ENCODE peak calls at places on chromosome 21, in five cellular contexts. E is K562, V is H1, R is HepG2, F is GM12878. B is an unnamed sample.

GRCh38 chr21:32141009-32141357 is 137.9 kb downstream of the MIS18A start:
- DNase-seq in R (no peak), E (no peak), V (no peak), F (no peak), B (no peak)

GRCh38 chr21:28111151-28111619 is 881.5 kb downstream of the LTN1 start:
- DNase-seq in E (no peak), R (no peak), V (no peak), F (no peak), B (no peak)

GRCh38 chr21:26445440-26445839 is 127.6 kb downstream of the CYYR1 start:
- DNase-seq in V (no peak), F (no peak), R (no peak), E (no peak), B (no peak)

GRCh38 chr21:37419228-37419906 is 52.8 kb downstream of the DYRK1A start:
- DNase-seq in E (no peak), V (no peak), F (no peak), R (no peak), B (no peak)

GRCh38 chr21:36589352-36589971 is 109.5 kb upstream of the SIM2 start:
- DNase-seq in F (peak), E (peak), V (no peak), R (peak), B (peak)

GRCh38 chr21:34687065-34687464 is 18.3 kb downstream of the CLIC6 start:
- DNase-seq in F (no peak), R (no peak), E (no peak), V (no peak), B (no peak)

GRCh38 chr21:32423320-32423719 is 10.8 kb downstream of the EVA1C start:
- DNase-seq in V (no peak), R (no peak), F (no peak), E (no peak), B (no peak)

GRCh38 chr21:35593000-35593502 is 467.3 kb downstream of the SETD4 start:
- DNase-seq in R (no peak), F (no peak), E (no peak), V (no peak), B (no peak)

GRCh38 chr21:38922474-38922873 is 116.7 kb downstream of the ETS2 start:
- DNase-seq in F (no peak), V (no peak), E (no peak), R (no peak), B (no peak)

GRCh38 chr21:18477059-18477458 is 73.5 kb upstream of the TMPRSS15 start:
- DNase-seq in F (no peak), E (no peak), V (no peak), R (no peak), B (no peak)

GRCh38 chr21:43697758-43698643 is 20.9 kb upstream of the PDXK start:
- DNase-seq in F (no peak), E (no peak), R (peak), V (no peak), B (no peak)

GRCh38 chr21:38806153-38806941 is 618 bp downstream of the ETS2 start:
- DNase-seq in E (no peak), R (no peak), F (no peak), V (no peak), B (no peak)

GRCh38 chr21:39452207-39452964 is 616 bp downstream of the SH3BGR start:
- DNase-seq in F (no peak), E (no peak), V (no peak), R (peak), B (no peak)

GRCh38 chr21:34517491-34518245 is 5.7 kb upstream of the KCNE1 start:
- DNase-seq in F (no peak), E (no peak), V (no peak), R (peak), B (no peak)

GRCh38 chr21:35275776-35276175 is 226.7 kb upstream of the RUNX1 start:
- DNase-seq in E (no peak), F (no peak), V (no peak), R (no peak), B (no peak)

GRCh38 chr21:34100337-34100736 is 27.0 kb downstream of the MRPS6 start:
- DNase-seq in F (no peak), E (no peak), R (no peak), V (no peak), B (no peak)

GRCh38 chr21:31750843-31751242 is 18.9 kb upstream of the SCAF4 start:
- DNase-seq in R (no peak), F (no peak), V (no peak), E (no peak), B (peak)

GRCh38 chr21:29520146-29520545 is 221.4 kb downstream of the BACH1 start:
- DNase-seq in R (no peak), V (no peak), E (no peak), F (no peak), B (no peak)

GRCh38 chr21:35540950-35541632 is 492.0 kb upstream of the RUNX1 start:
- DNase-seq in R (no peak), E (no peak), F (no peak), V (no peak), B (no peak)

GRCh38 chr21:17442174-17442573 is 70.7 kb upstream of the CXADR start:
- DNase-seq in R (no peak), E (no peak), V (no peak), F (no peak), B (no peak)
- TF ChIP-seq SRF in R (no peak), E (no peak), V (no peak), F (no peak), B (no peak)

DNA sequence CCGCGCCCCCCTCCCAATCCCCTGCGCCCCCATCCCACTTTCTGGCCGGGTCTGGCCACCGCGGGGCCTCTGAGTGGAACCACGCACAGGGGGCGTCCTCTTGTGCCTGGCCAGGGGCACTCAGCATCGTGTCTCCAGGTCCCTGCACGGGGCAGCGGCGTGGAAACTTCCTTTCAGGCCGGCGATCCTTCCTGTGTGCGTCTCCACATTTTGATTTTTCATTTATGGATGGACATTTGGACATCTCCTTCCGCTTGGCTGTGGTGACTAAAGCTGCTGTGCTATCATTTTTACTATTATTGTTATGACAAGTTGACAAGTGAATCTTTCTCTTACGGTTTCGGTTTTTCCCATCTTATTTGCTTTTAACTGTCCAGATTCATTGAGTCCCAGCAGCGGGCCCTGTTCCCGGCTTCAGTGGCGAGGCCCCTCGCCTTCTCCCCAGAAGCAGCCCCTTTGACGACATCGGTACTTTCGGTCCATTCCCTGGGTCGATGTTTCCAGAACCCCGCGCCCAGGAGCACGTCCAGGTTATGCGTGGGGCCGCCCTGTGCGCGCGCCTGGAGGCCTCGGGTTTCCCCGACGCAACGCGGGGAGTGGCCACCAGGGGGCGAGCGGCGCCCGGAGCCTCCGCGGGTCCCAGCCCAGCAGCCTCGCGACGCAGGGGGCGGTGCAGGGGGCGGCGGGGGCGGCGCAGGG is 12.4 kb upstream of the SLC19A1 start:
- DNase-seq in E (peak), R (peak), V (no peak), F (peak), B (peak)
- TF ChIP-seq POLR2A in E (no peak), R (no peak), V (no peak), F (peak), B (no peak)

DNA sequence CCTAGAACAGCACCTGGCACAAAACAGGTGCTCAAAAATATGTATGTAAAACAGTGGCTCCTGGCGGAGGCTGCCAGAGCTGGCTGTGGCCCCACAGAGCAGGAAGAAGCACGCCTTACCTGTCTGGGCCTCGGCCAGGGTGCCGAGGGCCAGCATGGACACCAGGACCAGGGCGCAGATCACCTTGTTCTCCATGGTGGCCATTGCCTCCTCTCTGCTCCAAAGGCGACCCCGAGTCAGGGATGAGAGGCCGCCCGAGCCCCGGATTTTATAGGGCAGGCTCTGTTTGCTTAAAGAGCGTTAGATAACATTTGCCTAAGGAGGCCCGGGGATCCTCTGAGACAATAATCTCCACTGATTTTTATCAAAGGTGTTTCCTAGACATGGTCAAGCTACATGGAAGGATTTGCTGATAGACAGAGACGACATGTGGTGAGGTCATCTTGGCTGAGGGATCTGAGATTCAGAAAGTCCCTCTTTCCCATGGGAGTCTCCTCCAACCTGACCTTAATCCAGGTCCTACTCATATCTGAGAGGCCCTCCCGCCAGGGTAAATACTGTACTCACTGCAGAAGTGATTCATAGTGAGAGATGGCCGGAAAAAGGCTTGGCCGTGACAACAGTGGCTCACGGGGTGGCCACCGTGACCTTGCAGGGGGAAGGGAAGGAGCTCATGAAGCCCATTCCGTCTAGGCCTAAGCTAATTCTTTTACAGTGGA is at the start of gene TFF1:
- DNase-seq in F (no peak), E (no peak), V (no peak), R (peak), B (no peak)
- TF ChIP-seq SRF in F (no peak), E (no peak), V (no peak), R (no peak), B (no peak)

GRCh38 chr21:44880762-44881585 is 7.5 kb upstream of the PTTG1IP start:
- DNase-seq in E (no peak), V (no peak), F (no peak), R (peak), B (no peak)
- TF ChIP-seq POLR2A in E (no peak), V (no peak), F (no peak), R (no peak), B (no peak)

GRCh38 chr21:23021481-23021880 is 2023.3 kb downstream of the NCAM2 start:
- DNase-seq in F (no peak), V (no peak), E (no peak), R (no peak), B (no peak)

GRCh38 chr21:23016617-23017016 is 2018.4 kb downstream of the NCAM2 start:
- DNase-seq in V (peak), F (no peak), E (no peak), R (no peak), B (no peak)

GRCh38 chr21:23020969-23021368 is 2022.8 kb downstream of the NCAM2 start:
- DNase-seq in E (no peak), R (no peak), V (no peak), F (no peak), B (no peak)

GRCh38 chr21:23014021-23014420 is 2015.8 kb downstream of the NCAM2 start:
- DNase-seq in E (no peak), R (no peak), F (no peak), V (no peak), B (no peak)

DNA sequence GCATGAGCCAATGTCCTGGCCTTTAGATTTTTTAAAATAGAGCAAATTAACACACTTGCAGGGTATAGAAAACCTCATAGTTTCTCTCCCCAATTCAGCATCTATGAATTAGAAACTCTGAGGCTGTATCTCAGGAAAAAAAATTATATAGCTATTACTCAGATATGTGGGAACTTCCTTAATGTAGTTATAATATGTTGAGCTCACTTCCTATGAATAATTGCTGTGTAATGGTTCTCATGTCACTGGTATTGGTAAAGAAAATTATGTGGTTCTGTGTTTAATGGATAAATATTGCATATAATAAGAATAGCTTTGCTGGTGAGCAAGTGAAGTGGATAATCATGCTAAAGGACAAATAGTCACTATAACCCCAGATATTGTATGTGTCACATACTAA is 2019.8 kb downstream of the NCAM2 start:
- DNase-seq in E (no peak), V (no peak), R (no peak), F (no peak), B (no peak)
- TF ChIP-seq SRF in E (no peak), V (no peak), R (no peak), F (no peak), B (no peak)